ENCODE peak calls at places on chromosomes 12 and 14, in seven cellular contexts. R, G, K, D, H, J and L are unnamed samples.

GRCh38 chr12:8813963-8814362 is 8.5 kb upstream of the A2ML1 start:
- DNase-seq in R (no peak), G (no peak), K (no peak), D (no peak), H (no peak), J (no peak), L (no peak)

GRCh38 chr14:37546621-37547447 is 48.2 kb downstream of the FOXA1 start:
- DNase-seq in R (peak), G (peak), K (no peak), D (no peak), H (peak), J (no peak), L (peak)

GRCh38 chr12:69600804-69601203 is 9.9 kb downstream of the LRRC10 start:
- DNase-seq in R (no peak), G (no peak), K (no peak), D (no peak), H (no peak), J (no peak), L (no peak)

GRCh38 chr14:51319181-51319597 is 79.1 kb downstream of the TMX1 start:
- DNase-seq in R (peak), G (no peak), K (peak), D (no peak), H (no peak), J (no peak), L (no peak)

GRCh38 chr12:88591343-88591742 is 11.1 kb upstream of the KITLG start:
- DNase-seq in R (peak), G (no peak), K (no peak), D (no peak), H (no peak), J (no peak), L (no peak)

GRCh38 chr14:96239759-96240158 is 16.3 kb upstream of the BDKRB1 start:
- DNase-seq in R (no peak), G (no peak), K (no peak), D (peak), H (no peak), J (no peak), L (no peak)

GRCh38 chr12:83763425-83763824 is 1076.7 kb downstream of the TMTC2 start:
- DNase-seq in R (no peak), G (no peak), K (no peak), D (peak), H (no peak), J (no peak), L (no peak)

GRCh38 chr14:67776653-67777322 is 39.6 kb downstream of the ZFYVE26 start:
- DNase-seq in R (no peak), G (no peak), K (no peak), D (no peak), H (no peak), J (no peak), L (no peak)

GRCh38 chr12:127888948-127889347 is 378.0 kb upstream of the TMEM132C start:
- DNase-seq in R (peak), G (no peak), K (no peak), D (no peak), H (no peak), J (no peak), L (no peak)

GRCh38 chr14:41810362-41810761 is 203.7 kb downstream of the LRFN5 start:
- DNase-seq in R (no peak), G (no peak), K (no peak), D (no peak), H (no peak), J (no peak), L (no peak)

GRCh38 chr12:98355322-98355721 is 160.1 kb upstream of the TMPO start:
- DNase-seq in R (peak), G (no peak), K (no peak), D (peak), H (no peak), J (no peak), L (no peak)

GRCh38 chr14:64504897-64505771 is 564 bp downstream of the ZBTB1 start:
- DNase-seq in R (peak), G (peak), K (peak), D (peak), H (peak), J (peak), L (peak)

GRCh38 chr14:75158843-75159614 is 17.4 kb downstream of the TMED10 start:
- DNase-seq in R (no peak), G (no peak), K (no peak), D (no peak), H (no peak), J (no peak), L (no peak)

GRCh38 chr12:120514002-120514401 is 15.0 kb downstream of the COQ5 start:
- DNase-seq in R (no peak), G (no peak), K (peak), D (no peak), H (no peak), J (no peak), L (no peak)

GRCh38 chr12:84636801-84637285 is 275.8 kb downstream of the SLC6A15 start:
- DNase-seq in R (peak), G (no peak), K (no peak), D (no peak), H (no peak), J (no peak), L (no peak)